ENCODE peak calls at places on chromosome 4, in four cellular contexts. J is lung, G is hepatocyte, L is right cardiac atrium. D is an unnamed sample.
A peak's percentile ranks its signal among the peaks of the same experiment; 100 is the strongest.

GRCh38 chr4:83189631-83190136 is 75.2 kb upstream of the PLAC8 start:
- DNase-seq in J (no peak), G (peak; percentile 46), L (no peak), D (no peak)

GRCh38 chr4:40838742-40839141 is 89.0 kb downstream of the NSUN7 start:
- DNase-seq in J (no peak), G (no peak), L (no peak), D (no peak)

GRCh38 chr4:56134272-56134671 is 185.5 kb downstream of the CEP135 start:
- DNase-seq in J (peak; percentile 32), G (no peak), L (peak; percentile 55), D (no peak)

GRCh38 chr4:86587016-86587713 is 7.0 kb upstream of the PTPN13 start:
- DNase-seq in J (no peak), G (peak; percentile 6), L (no peak), D (no peak)

GRCh38 chr4:176957353-176958118 is 164.8 kb upstream of the VEGFC start:
- DNase-seq in J (no peak), G (no peak), L (no peak), D (no peak)

GRCh38 chr4:4492161-4492847 is 49.5 kb downstream of the STX18 start:
- DNase-seq in J (no peak), G (no peak), L (no peak), D (no peak)

GRCh38 chr4:40292313-40292759 is 42.8 kb upstream of the CHRNA9 start:
- DNase-seq in J (no peak), G (peak; percentile 22), L (no peak), D (no peak)

GRCh38 chr4:83010111-83010521 is 507 bp downstream of the LIN54 start:
- DNase-seq in J (no peak), G (peak; percentile 37), L (no peak), D (no peak)

GRCh38 chr4:182023469-182023868 is 219.7 kb upstream of the TENM3 start:
- DNase-seq in J (no peak), G (no peak), L (no peak), D (no peak)

GRCh38 chr4:3201718-3202702 is 46.9 kb upstream of the MSANTD1 start:
- DNase-seq in J (no peak), G (no peak), L (no peak), D (peak; percentile 39)

GRCh38 chr4:3040447-3041191 is 33.7 kb downstream of the HTT-AS start:
- DNase-seq in J (no peak), G (no peak), L (no peak), D (no peak)

GRCh38 chr4:8790749-8791148 is 80.9 kb downstream of the HMX1 start:
- DNase-seq in J (no peak), G (no peak), L (no peak), D (no peak)

GRCh38 chr4:2939383-2940243 is 23.6 kb downstream of the NOP14 start:
- DNase-seq in J (peak; percentile 26), G (no peak), L (peak; percentile 3), D (no peak)

GRCh38 chr4:3321295-3321889 is 28.6 kb downstream of the RGS12 start:
- DNase-seq in J (no peak), G (no peak), L (peak; percentile 84), D (no peak)

GRCh38 chr4:148355442-148356123 is 86.6 kb downstream of the NR3C2 start:
- DNase-seq in J (no peak), G (no peak), L (peak; percentile 23), D (no peak)

GRCh38 chr4:110904435-110905050 is 281.7 kb upstream of the PITX2 start:
- DNase-seq in J (no peak), G (no peak), L (no peak), D (no peak)

GRCh38 chr4:164252286-164252685 is 501.6 kb upstream of the SMIM31 start:
- DNase-seq in J (no peak), G (peak; percentile 6), L (no peak), D (no peak)

GRCh38 chr4:15740764-15741404 is 37.2 kb upstream of the CD38 start:
- DNase-seq in J (no peak), G (no peak), L (no peak), D (no peak)

GRCh38 chr4:4289575-4289929 is 402 bp downstream of the LYAR start:
- DNase-seq in J (no peak), G (no peak), L (no peak), D (peak; percentile 17)

GRCh38 chr4:68617003-68617698 is 41.0 kb upstream of the UGT2B17 start:
- DNase-seq in J (no peak), G (no peak), L (no peak), D (no peak)

GRCh38 chr4:5747746-5748365 is 36.9 kb downstream of the EVC start:
- DNase-seq in J (no peak), G (peak; percentile 63), L (peak; percentile 60), D (no peak)

GRCh38 chr4:100166297-100167034 is 23.8 kb downstream of the DDIT4L start:
- DNase-seq in J (no peak), G (no peak), L (no peak), D (no peak)

GRCh38 chr4:158859661-158860060 is 90.8 kb downstream of the FNIP2 start:
- DNase-seq in J (no peak), G (no peak), L (no peak), D (no peak)

GRCh38 chr4:19961092-19961491 is 290.6 kb upstream of the SLIT2 start:
- DNase-seq in J (no peak), G (no peak), L (no peak), D (no peak)

GRCh38 chr4:105992641-105993305 is 97.5 kb downstream of the NPNT start:
- DNase-seq in J (no peak), G (no peak), L (no peak), D (no peak)

GRCh38 chr4:94452476-94453300 is 946 bp downstream of the PDLIM5 start:
- DNase-seq in J (peak; percentile 83), G (peak; percentile 75), L (peak; percentile 91), D (no peak)

GRCh38 chr4:99886146-99886545 is 8.1 kb downstream of the LAMTOR3 start:
- DNase-seq in J (no peak), G (no peak), L (no peak), D (no peak)

GRCh38 chr4:77734928-77735327 is 84.2 kb downstream of the CNOT6L start:
- DNase-seq in J (no peak), G (peak; percentile 66), L (no peak), D (no peak)

GRCh38 chr4:175656615-175657014 is 155.4 kb downstream of the GPM6A start:
- DNase-seq in J (no peak), G (no peak), L (no peak), D (no peak)

GRCh38 chr4:176054942-176055341 is 10.7 kb upstream of the WDR17 start:
- DNase-seq in J (no peak), G (no peak), L (no peak), D (no peak)

GRCh38 chr4:153082322-153083301 is 121.6 kb upstream of the TRIM2 start:
- DNase-seq in J (no peak), G (no peak), L (no peak), D (no peak)

GRCh38 chr4:139824882-139825522 is 159.4 kb downstream of the MGST2 start:
- DNase-seq in J (no peak), G (no peak), L (no peak), D (no peak)

GRCh38 chr4:95537181-95537580 is 11.6 kb downstream of the UNC5C start:
- DNase-seq in J (no peak), G (no peak), L (no peak), D (no peak)

GRCh38 chr4:131370846-131371245 is 1778.2 kb upstream of the PCDH10 start:
- DNase-seq in J (no peak), G (peak; percentile 39), L (no peak), D (no peak)

GRCh38 chr4:149975172-149975571 is 103.1 kb upstream of the DCLK2 start:
- DNase-seq in J (no peak), G (no peak), L (no peak), D (no peak)

GRCh38 chr4:25667931-25668557 is 12.4 kb downstream of the SLC34A2 start:
- DNase-seq in J (no peak), G (peak; percentile 26), L (no peak), D (no peak)

GRCh38 chr4:186602978-186603377 is 47.6 kb upstream of the MTNR1A start:
- DNase-seq in J (no peak), G (no peak), L (no peak), D (no peak)

GRCh38 chr4:26885912-26886274 is 25.3 kb downstream of the STIM2 start:
- DNase-seq in J (no peak), G (no peak), L (no peak), D (no peak)

GRCh38 chr4:185204238-185204910 is 574 bp upstream of the CFAP97 start:
- DNase-seq in J (no peak), G (no peak), L (no peak), D (no peak)

GRCh38 chr4:176778491-176778890 is 14.2 kb downstream of the VEGFC start:
- DNase-seq in J (no peak), G (no peak), L (no peak), D (no peak)

DNA sequence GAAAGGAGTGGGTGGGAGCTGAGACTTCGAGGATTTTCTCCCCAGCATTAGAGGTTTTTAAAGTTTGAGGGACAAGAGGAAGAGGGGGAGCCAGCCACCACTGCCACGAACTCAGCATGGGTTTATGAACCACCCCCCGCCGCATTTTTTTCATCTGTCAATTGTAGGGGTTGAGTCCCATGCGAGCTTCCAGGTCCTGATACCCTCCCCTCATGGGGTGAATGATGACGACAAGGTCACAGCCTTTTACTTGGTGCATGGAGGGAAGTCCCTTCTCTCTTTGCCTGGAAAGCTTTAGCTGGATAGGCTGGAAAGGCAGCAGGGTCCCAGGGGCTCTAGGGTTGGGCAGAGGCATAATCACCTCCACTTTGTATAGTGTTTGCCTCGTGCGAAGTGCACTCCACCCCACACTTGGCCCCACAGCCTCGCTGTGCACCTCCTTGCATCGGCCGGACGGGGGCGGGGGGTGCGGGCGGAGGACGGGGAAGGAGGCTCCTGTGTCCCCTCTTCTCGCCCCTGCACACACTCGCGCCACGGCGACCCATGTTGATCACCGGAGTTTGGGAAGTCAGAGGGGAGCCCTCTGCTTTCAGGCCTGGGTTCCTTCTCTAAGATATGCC is 3.7 kb upstream of the NKX1-1 start:
- DNase-seq in J (no peak), G (no peak), L (no peak), D (no peak)
- H3K9me3 ChIP-seq in J (no peaks in the 10 kb centered on the region), G (no peaks in the 10 kb centered on the region), L (no peaks in the 10 kb centered on the region), D (no peaks in the 10 kb centered on the region)

GRCh38 chr4:129062580-129062979 is 30.8 kb downstream of the SCLT1 start:
- DNase-seq in J (no peak), G (no peak), L (no peak), D (no peak)
- H3K9me3 ChIP-seq in J (peaks cover 9% of the 10 kb centered on the region), G (peaks cover 28% of the 10 kb centered on the region), L (peaks cover 6% of the 10 kb centered on the region), D (peaks cover 20% of the 10 kb centered on the region)

GRCh38 chr4:124139044-124139443 is 573.5 kb downstream of the ANKRD50 start:
- DNase-seq in J (no peak), G (no peak), L (no peak), D (no peak)

GRCh38 chr4:124133753-124134152 is 578.8 kb downstream of the ANKRD50 start:
- DNase-seq in J (no peak), G (no peak), L (no peak), D (no peak)

GRCh38 chr4:124132161-124132560 is 580.4 kb downstream of the ANKRD50 start:
- DNase-seq in J (no peak), G (no peak), L (no peak), D (no peak)

GRCh38 chr4:124135409-124135813 is 577.1 kb downstream of the ANKRD50 start:
- DNase-seq in J (no peak), G (no peak), L (no peak), D (no peak)
- H3K9me3 ChIP-seq in J (peaks cover 5% of the 10 kb centered on the region), G (no peaks in the 10 kb centered on the region), L (no peaks in the 10 kb centered on the region), D (no peaks in the 10 kb centered on the region)

DNA sequence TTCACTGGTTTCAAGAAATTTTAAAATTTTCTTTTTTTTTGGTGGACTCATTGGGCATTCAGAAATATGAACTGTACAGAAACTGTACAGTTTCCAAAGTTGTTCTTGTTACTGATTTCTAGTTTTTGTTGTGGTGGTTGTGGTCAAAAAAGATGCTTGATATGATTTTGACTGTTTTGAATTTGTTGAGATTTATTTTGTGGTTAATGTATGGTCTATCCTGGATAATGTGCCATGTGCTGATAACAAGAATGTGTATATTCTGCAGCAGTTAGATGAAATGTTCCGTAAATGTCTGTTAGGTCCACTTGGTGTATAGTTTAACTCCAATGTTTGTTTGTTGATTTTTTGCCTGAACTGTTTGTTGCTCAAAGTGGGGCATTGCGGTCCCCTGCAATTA is 127.6 kb upstream of the NUDT6 start:
- DNase-seq in J (no peak), G (no peak), L (no peak), D (no peak)
- H3K9me3 ChIP-seq in J (peaks cover 11% of the 10 kb centered on the region), G (peaks cover 7% of the 10 kb centered on the region), L (no peaks in the 10 kb centered on the region), D (peaks cover 2% of the 10 kb centered on the region)